ENCODE peak calls at places on chromosomes 16 and 17, in six cellular contexts. One of them, this sample, is unnamed.
A peak's percentile ranks its signal among the peaks of the same experiment; 100 is the strongest.

GRCh38 chr16:69942099-69942491 is 9.0 kb upstream of the CLEC18A start:
- DNase-seq in cardiac muscle cell: no peak
- DNase-seq in lower lobe of right lung: peak; percentile 23
- DNase-seq in IMR-90: no peak
- DNase-seq in heart left ventricle: peak; percentile 15
- DNase-seq in fibroblast of lung: no peak
- DNase-seq in this sample: peak; percentile 56

GRCh38 chr17:68343976-68344375 is 52.7 kb downstream of the ARSG start:
- DNase-seq in fibroblast of lung: no peak
- DNase-seq in cardiac muscle cell: no peak
- DNase-seq in lower lobe of right lung: no peak
- DNase-seq in IMR-90: no peak
- DNase-seq in heart left ventricle: no peak
- DNase-seq in this sample: no peak

GRCh38 chr17:44345497-44346026 is 460 bp downstream of the GRN start:
- DNase-seq in lower lobe of right lung: no peak
- DNase-seq in cardiac muscle cell: peak; percentile 70
- DNase-seq in fibroblast of lung: peak; percentile 58
- DNase-seq in IMR-90: peak; percentile 59
- DNase-seq in heart left ventricle: peak; percentile 67
- DNase-seq in this sample: no peak

GRCh38 chr16:2480948-2481347 is 6.0 kb downstream of the TBC1D24 start:
- DNase-seq in lower lobe of right lung: peak; percentile 86
- DNase-seq in IMR-90: no peak
- DNase-seq in heart left ventricle: no peak
- DNase-seq in fibroblast of lung: no peak
- DNase-seq in cardiac muscle cell: no peak
- DNase-seq in this sample: no peak

GRCh38 chr16:88758944-88759244 is 26.1 kb downstream of the PIEZO1 start:
- DNase-seq in cardiac muscle cell: no peak
- DNase-seq in fibroblast of lung: no peak
- DNase-seq in heart left ventricle: no peak
- DNase-seq in lower lobe of right lung: no peak
- DNase-seq in IMR-90: no peak
- DNase-seq in this sample: no peak

GRCh38 chr16:22220714-22221113 is 14.6 kb downstream of the EEF2K start:
- DNase-seq in IMR-90: no peak
- DNase-seq in heart left ventricle: peak; percentile 33
- DNase-seq in fibroblast of lung: no peak
- DNase-seq in lower lobe of right lung: no peak
- DNase-seq in cardiac muscle cell: no peak
- DNase-seq in this sample: no peak

GRCh38 chr16:85220125-85220839 is 108.0 kb upstream of the CIBAR2 start:
- DNase-seq in lower lobe of right lung: peak; percentile 75
- DNase-seq in IMR-90: peak; percentile 85
- DNase-seq in heart left ventricle: peak; percentile 86
- DNase-seq in fibroblast of lung: peak; percentile 96
- DNase-seq in cardiac muscle cell: no peak
- DNase-seq in this sample: no peak

GRCh38 chr17:27323538-27324212 is 29.8 kb downstream of the WSB1 start:
- DNase-seq in fibroblast of lung: peak; percentile 86
- DNase-seq in lower lobe of right lung: peak; percentile 86
- DNase-seq in IMR-90: peak; percentile 16
- DNase-seq in heart left ventricle: peak; percentile 78
- DNase-seq in cardiac muscle cell: no peak
- DNase-seq in this sample: no peak

GRCh38 chr16:71214771-71215381 is 15.6 kb downstream of the HYDIN start:
- DNase-seq in cardiac muscle cell: peak; percentile 22
- DNase-seq in lower lobe of right lung: no peak
- DNase-seq in IMR-90: no peak
- DNase-seq in heart left ventricle: no peak
- DNase-seq in fibroblast of lung: no peak
- DNase-seq in this sample: no peak

DNA sequence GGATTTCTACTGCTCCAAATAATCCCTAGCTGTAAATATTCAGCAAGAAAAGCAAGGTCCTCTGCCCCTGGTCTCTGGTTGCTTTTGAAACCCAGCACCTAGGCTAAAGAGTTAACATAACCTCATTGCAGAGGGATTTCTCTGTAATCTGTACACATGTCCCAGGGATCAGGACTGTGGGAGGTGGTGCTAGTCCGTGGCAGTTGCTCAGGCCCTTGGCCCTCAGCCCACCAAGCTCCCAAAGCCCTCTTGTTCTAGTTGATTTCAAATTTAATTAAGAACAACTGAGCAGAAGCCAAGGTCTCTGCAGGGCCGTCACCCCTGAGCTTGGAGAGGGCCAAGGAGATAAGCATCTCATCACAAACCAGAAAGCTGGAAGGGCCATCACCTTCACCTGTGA is 181.1 kb downstream of the SOX9 start:
- DNase-seq in IMR-90: no peak
- DNase-seq in heart left ventricle: no peak
- DNase-seq in fibroblast of lung: no peak
- DNase-seq in cardiac muscle cell: no peak
- DNase-seq in lower lobe of right lung: no peak
- DNase-seq in this sample: no peak
- TF ChIP-seq CTCF in IMR-90: no peak
- TF ChIP-seq CTCF in heart left ventricle: no peak
- TF ChIP-seq CTCF in fibroblast of lung: no peak
- TF ChIP-seq CTCF in cardiac muscle cell: no peak
- TF ChIP-seq CTCF in lower lobe of right lung: no peak
- TF ChIP-seq CTCF in this sample: no peak

GRCh38 chr17:57423541-57423940 is 167.2 kb downstream of the MSI2 start:
- DNase-seq in heart left ventricle: no peak
- DNase-seq in lower lobe of right lung: no peak
- DNase-seq in fibroblast of lung: no peak
- DNase-seq in IMR-90: no peak
- DNase-seq in cardiac muscle cell: no peak
- DNase-seq in this sample: no peak
- TF ChIP-seq CTCF in heart left ventricle: no peak
- TF ChIP-seq CTCF in lower lobe of right lung: no peak
- TF ChIP-seq CTCF in fibroblast of lung: no peak
- TF ChIP-seq CTCF in IMR-90: no peak
- TF ChIP-seq CTCF in cardiac muscle cell: no peak
- TF ChIP-seq CTCF in this sample: no peak

DNA sequence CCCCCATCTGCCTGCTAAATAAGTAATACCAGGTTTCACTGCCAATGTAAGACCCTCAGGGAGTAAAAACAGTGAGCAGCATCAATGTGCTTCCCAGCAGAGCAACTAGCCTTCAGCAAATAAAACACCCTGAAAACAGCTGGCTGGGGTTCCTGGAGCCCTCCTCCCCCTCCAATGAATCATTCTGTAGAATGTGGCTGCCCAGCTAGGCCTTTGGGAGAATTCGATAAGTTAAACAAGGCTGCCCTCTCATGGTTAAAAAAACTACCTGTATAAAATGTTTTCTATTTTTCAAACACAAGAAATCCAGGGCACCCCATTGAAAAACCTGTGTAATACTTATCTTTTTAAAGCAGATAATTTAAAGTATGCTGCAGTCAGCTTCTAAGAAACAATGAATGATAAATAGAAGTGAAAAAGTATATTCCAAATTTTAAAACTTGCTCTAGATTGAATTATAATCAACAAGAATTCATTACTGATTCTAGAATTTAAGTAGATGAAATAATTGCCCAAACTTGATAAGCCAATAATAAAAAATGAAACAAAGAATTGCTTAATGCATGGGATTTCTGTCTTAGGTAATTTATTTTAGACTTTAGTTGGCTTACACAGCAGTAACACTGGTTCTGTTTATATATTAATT is 9.4 kb upstream of the TOM1L1 start:
- DNase-seq in cardiac muscle cell: peak; percentile 80
- DNase-seq in IMR-90: peak; percentile 73
- DNase-seq in lower lobe of right lung: no peak
- DNase-seq in heart left ventricle: no peak
- DNase-seq in fibroblast of lung: peak; percentile 77
- DNase-seq in this sample: no peak
- TF ChIP-seq CTCF in cardiac muscle cell: peak; percentile 44
- TF ChIP-seq CTCF in IMR-90: peak; percentile 68
- TF ChIP-seq CTCF in lower lobe of right lung: peak; percentile 14
- TF ChIP-seq CTCF in heart left ventricle: no peak
- TF ChIP-seq CTCF in fibroblast of lung: peak; percentile 35
- TF ChIP-seq CTCF in this sample: peak; percentile 86

DNA sequence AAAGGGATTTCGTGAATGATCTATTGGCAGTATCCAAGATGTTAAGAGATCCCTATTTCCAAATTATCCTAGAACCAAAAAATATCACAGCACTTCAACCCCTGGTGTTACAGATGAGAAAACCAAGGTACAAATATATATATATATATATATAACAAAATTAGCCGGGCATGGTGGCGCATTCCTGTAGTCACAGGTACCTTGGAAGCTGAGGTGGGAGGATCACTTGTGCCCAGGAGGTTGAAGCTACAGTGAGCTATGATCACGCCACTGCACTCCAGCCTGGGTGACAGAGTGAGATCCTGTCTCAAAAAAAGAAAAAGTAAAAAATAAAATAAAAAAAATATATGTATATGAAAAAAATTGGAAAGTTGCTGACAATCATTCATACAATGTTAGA is 637 bp upstream of the CLN3 start:
- DNase-seq in heart left ventricle: no peak
- DNase-seq in cardiac muscle cell: no peak
- DNase-seq in fibroblast of lung: no peak
- DNase-seq in IMR-90: no peak
- DNase-seq in lower lobe of right lung: no peak
- DNase-seq in this sample: no peak
- TF ChIP-seq CTCF in heart left ventricle: no peak
- TF ChIP-seq CTCF in cardiac muscle cell: no peak
- TF ChIP-seq CTCF in fibroblast of lung: no peak
- TF ChIP-seq CTCF in IMR-90: no peak
- TF ChIP-seq CTCF in lower lobe of right lung: no peak
- TF ChIP-seq CTCF in this sample: no peak

DNA sequence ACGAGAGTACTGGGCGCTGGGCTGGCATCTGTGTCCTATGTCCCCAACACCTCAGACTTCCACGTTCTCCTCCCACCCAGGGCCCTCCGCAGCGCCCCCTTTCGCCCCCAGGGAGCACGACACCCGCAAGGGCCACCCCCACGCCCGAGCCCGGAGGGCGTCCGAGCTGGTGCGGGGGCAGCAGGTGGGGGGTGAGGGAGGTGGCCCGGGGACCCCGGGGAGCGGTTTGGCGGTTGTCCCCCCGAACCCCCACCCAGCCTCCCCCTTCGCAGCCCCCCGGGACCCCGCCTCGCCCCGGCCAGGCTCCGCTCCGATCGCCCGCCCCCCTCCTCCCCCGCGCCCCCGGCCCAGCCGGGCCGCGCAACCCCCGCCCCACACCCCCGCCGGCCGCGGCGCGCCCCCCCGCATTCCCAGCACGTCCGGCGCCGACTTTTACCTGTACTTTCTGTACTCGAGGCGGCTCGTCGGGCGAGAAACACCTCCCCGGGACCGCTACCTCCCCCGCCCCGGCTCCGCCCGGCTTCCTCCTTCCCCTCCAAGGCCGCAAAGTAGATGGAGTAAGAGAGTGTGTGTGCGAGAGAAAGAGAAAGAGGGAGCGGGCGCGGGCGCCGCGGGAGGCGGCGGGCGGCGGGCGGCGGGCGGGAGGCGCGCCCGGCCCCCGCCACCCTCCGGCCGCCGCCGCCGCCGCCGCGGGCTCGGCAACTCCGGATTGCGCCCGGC is 897 bp downstream of the CDYL2 start:
- DNase-seq in heart left ventricle: peak; percentile 25
- DNase-seq in lower lobe of right lung: peak; percentile 63
- DNase-seq in cardiac muscle cell: peak; percentile 27
- DNase-seq in IMR-90: no peak
- DNase-seq in fibroblast of lung: peak; percentile 11
- DNase-seq in this sample: no peak
- TF ChIP-seq CTCF in heart left ventricle: peak; percentile 12
- TF ChIP-seq CTCF in lower lobe of right lung: peak; percentile 54
- TF ChIP-seq CTCF in cardiac muscle cell: peak; percentile 60
- TF ChIP-seq CTCF in IMR-90: peak; percentile 50
- TF ChIP-seq CTCF in fibroblast of lung: peak; percentile 50
- TF ChIP-seq CTCF in this sample: peak; percentile 63

DNA sequence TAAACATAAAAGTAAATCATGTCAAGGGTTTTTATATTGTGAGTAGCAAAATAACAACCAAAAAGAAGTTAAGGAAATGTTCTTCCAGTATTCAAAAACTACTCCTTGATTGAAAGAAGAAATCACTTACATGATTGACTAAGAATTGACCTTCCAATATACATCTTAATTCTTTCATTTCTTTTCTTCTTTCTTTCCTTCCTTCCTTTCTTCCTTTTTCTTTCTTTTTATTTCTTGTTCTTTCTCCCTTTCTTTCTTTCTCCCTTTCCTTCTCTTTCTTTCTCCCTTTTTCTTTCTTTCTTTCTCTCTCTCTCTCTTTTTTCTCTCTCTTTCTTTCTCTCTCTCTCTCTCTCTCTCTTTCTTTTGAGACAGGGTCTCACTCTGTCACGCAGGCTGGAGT is 60.7 kb upstream of the SOX9 start:
- DNase-seq in lower lobe of right lung: no peak
- DNase-seq in heart left ventricle: no peak
- DNase-seq in IMR-90: no peak
- DNase-seq in cardiac muscle cell: no peak
- DNase-seq in fibroblast of lung: no peak
- DNase-seq in this sample: no peak
- TF ChIP-seq CTCF in lower lobe of right lung: no peak
- TF ChIP-seq CTCF in heart left ventricle: no peak
- TF ChIP-seq CTCF in IMR-90: no peak
- TF ChIP-seq CTCF in cardiac muscle cell: no peak
- TF ChIP-seq CTCF in fibroblast of lung: no peak
- TF ChIP-seq CTCF in this sample: no peak

DNA sequence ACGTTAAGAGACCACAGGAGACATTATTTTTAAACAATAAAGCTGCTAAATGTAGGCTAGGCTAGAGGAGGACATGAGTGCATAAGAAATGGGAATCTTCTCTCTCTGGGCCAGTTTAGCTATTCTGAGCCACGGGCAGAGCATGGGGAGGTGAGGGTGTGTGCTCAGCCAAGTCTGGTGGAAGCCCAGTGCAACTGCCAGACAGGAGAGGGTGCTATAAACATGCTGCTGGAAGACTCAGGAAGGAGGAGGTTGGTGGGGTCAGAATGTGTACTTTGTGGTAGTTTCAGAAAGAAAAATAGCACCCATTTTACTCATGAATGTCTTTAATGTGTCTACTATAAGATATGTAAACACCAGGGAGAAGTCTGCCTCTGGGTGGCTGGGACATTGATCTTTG is 5.9 kb upstream of the SDK2 start:
- DNase-seq in IMR-90: no peak
- DNase-seq in fibroblast of lung: peak; percentile 18
- DNase-seq in cardiac muscle cell: peak; percentile 56
- DNase-seq in lower lobe of right lung: no peak
- DNase-seq in heart left ventricle: no peak
- DNase-seq in this sample: no peak
- TF ChIP-seq CTCF in IMR-90: no peak
- TF ChIP-seq CTCF in fibroblast of lung: peak; percentile 29
- TF ChIP-seq CTCF in cardiac muscle cell: peak; percentile 4
- TF ChIP-seq CTCF in lower lobe of right lung: peak; percentile 23
- TF ChIP-seq CTCF in heart left ventricle: peak; percentile 15
- TF ChIP-seq CTCF in this sample: peak; percentile 74

GRCh38 chr17:78307887-78308633 is 51.8 kb downstream of the SOCS3 start:
- DNase-seq in fibroblast of lung: no peak
- DNase-seq in lower lobe of right lung: no peak
- DNase-seq in cardiac muscle cell: no peak
- DNase-seq in heart left ventricle: no peak
- DNase-seq in IMR-90: no peak
- DNase-seq in this sample: no peak
- TF ChIP-seq CTCF in fibroblast of lung: no peak
- TF ChIP-seq CTCF in lower lobe of right lung: no peak
- TF ChIP-seq CTCF in cardiac muscle cell: no peak
- TF ChIP-seq CTCF in heart left ventricle: no peak
- TF ChIP-seq CTCF in IMR-90: no peak
- TF ChIP-seq CTCF in this sample: no peak